ENCODE peak calls at places on chromosomes 12 and 14, in five cellular contexts. One of them, this sample, is unnamed.

GRCh38 chr12:86261606-86262005 is 5.4 kb upstream of the MGAT4C start:
- DNase-seq in left ventricle myocardium inferior: no peak
- DNase-seq in Panc1: no peak
- DNase-seq in uterus: no peak
- DNase-seq in fibroblast of pulmonary artery: no peak
- DNase-seq in this sample: no peak

GRCh38 chr12:66453111-66453510 is 150.8 kb downstream of the HELB start:
- DNase-seq in Panc1: no peak
- DNase-seq in fibroblast of pulmonary artery: no peak
- DNase-seq in uterus: no peak
- DNase-seq in left ventricle myocardium inferior: no peak
- DNase-seq in this sample: no peak

GRCh38 chr14:38420045-38420444 is 164.2 kb upstream of the CLEC14A start:
- DNase-seq in Panc1: no peak
- DNase-seq in fibroblast of pulmonary artery: peak
- DNase-seq in uterus: no peak
- DNase-seq in left ventricle myocardium inferior: no peak
- DNase-seq in this sample: peak

GRCh38 chr12:98645572-98646067 is 530 bp downstream of the APAF1 start:
- DNase-seq in fibroblast of pulmonary artery: peak
- DNase-seq in uterus: peak
- DNase-seq in Panc1: no peak
- DNase-seq in left ventricle myocardium inferior: no peak
- DNase-seq in this sample: peak

GRCh38 chr14:98580131-98580678 is 691.8 kb downstream of the BCL11B start:
- DNase-seq in Panc1: no peak
- DNase-seq in uterus: no peak
- DNase-seq in fibroblast of pulmonary artery: no peak
- DNase-seq in left ventricle myocardium inferior: no peak
- DNase-seq in this sample: no peak

GRCh38 chr12:94731733-94732360 is 81.5 kb upstream of the TMCC3 start:
- DNase-seq in fibroblast of pulmonary artery: no peak
- DNase-seq in Panc1: no peak
- DNase-seq in left ventricle myocardium inferior: no peak
- DNase-seq in uterus: no peak
- DNase-seq in this sample: no peak

GRCh38 chr14:70905316-70905715 is 1.9 kb upstream of the PCNX1 start:
- DNase-seq in left ventricle myocardium inferior: peak
- DNase-seq in fibroblast of pulmonary artery: peak
- DNase-seq in Panc1: no peak
- DNase-seq in uterus: peak
- DNase-seq in this sample: peak

GRCh38 chr12:121036810-121037326 is 2.2 kb downstream of the OASL start:
- DNase-seq in uterus: no peak
- DNase-seq in left ventricle myocardium inferior: no peak
- DNase-seq in Panc1: no peak
- DNase-seq in fibroblast of pulmonary artery: peak
- DNase-seq in this sample: peak

GRCh38 chr12:127270193-127270592 is 996.8 kb upstream of the TMEM132C start:
- DNase-seq in uterus: no peak
- DNase-seq in left ventricle myocardium inferior: no peak
- DNase-seq in Panc1: no peak
- DNase-seq in fibroblast of pulmonary artery: peak
- DNase-seq in this sample: peak

GRCh38 chr14:30195946-30196345 is 268.3 kb upstream of the PRKD1 start:
- DNase-seq in left ventricle myocardium inferior: no peak
- DNase-seq in Panc1: no peak
- DNase-seq in fibroblast of pulmonary artery: peak
- DNase-seq in uterus: no peak
- DNase-seq in this sample: no peak

GRCh38 chr14:68394113-68394718 is 398.7 kb downstream of the ZFP36L1 start:
- DNase-seq in fibroblast of pulmonary artery: no peak
- DNase-seq in left ventricle myocardium inferior: no peak
- DNase-seq in uterus: no peak
- DNase-seq in Panc1: no peak
- DNase-seq in this sample: peak

GRCh38 chr12:34625116-34625515 is 602.8 kb downstream of the ALG10 start:
- DNase-seq in uterus: no peak
- DNase-seq in left ventricle myocardium inferior: no peak
- DNase-seq in Panc1: peak
- DNase-seq in fibroblast of pulmonary artery: no peak
- DNase-seq in this sample: peak

GRCh38 chr14:103273145-103273846 is 60.7 kb upstream of the EIF5 start:
- DNase-seq in Panc1: no peak
- DNase-seq in left ventricle myocardium inferior: no peak
- DNase-seq in fibroblast of pulmonary artery: no peak
- DNase-seq in uterus: no peak
- DNase-seq in this sample: no peak
- H3K4me3 ChIP-seq in Panc1: peak
- H3K4me3 ChIP-seq in left ventricle myocardium inferior: peak
- H3K4me3 ChIP-seq in fibroblast of pulmonary artery: no peak
- H3K4me3 ChIP-seq in uterus: peak
- H3K4me3 ChIP-seq in this sample: no peak

GRCh38 chr12:117452071-117452470 is 90.6 kb upstream of the NOS1 start:
- DNase-seq in fibroblast of pulmonary artery: no peak
- DNase-seq in Panc1: no peak
- DNase-seq in left ventricle myocardium inferior: no peak
- DNase-seq in uterus: no peak
- DNase-seq in this sample: no peak
- H3K4me3 ChIP-seq in fibroblast of pulmonary artery: no peak
- H3K4me3 ChIP-seq in Panc1: no peak
- H3K4me3 ChIP-seq in left ventricle myocardium inferior: no peak
- H3K4me3 ChIP-seq in uterus: no peak
- H3K4me3 ChIP-seq in this sample: no peak

GRCh38 chr12:48156648-48157015 is 683 bp downstream of the ASB8 start:
- DNase-seq in left ventricle myocardium inferior: no peak
- DNase-seq in uterus: no peak
- DNase-seq in Panc1: no peak
- DNase-seq in fibroblast of pulmonary artery: no peak
- DNase-seq in this sample: no peak
- H3K4me3 ChIP-seq in left ventricle myocardium inferior: peak
- H3K4me3 ChIP-seq in uterus: peak
- H3K4me3 ChIP-seq in Panc1: peak
- H3K4me3 ChIP-seq in fibroblast of pulmonary artery: peak
- H3K4me3 ChIP-seq in this sample: peak

DNA sequence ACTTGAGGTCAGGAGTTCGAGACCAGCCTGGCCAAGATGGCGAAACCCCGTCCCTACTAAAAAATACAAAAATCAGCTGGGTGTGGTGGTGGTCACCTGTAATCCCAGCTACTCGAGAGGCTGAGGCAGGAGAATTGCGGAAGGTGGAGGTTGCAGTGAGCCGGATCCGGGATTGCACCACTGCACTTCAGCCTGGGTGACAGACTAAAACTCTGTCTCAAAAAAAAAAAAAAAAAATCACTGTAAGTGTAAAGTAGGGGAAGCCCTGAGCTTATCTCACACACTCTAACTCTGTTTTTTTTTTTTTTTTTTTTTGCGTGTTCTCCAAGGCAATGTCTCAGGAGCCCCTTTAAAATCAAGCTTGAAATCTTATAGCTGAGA is 421 bp upstream of the RBMS2 start:
- DNase-seq in left ventricle myocardium inferior: no peak
- DNase-seq in uterus: peak
- DNase-seq in fibroblast of pulmonary artery: no peak
- DNase-seq in Panc1: no peak
- DNase-seq in this sample: no peak
- H3K4me3 ChIP-seq in left ventricle myocardium inferior: peak
- H3K4me3 ChIP-seq in uterus: peak
- H3K4me3 ChIP-seq in fibroblast of pulmonary artery: peak
- H3K4me3 ChIP-seq in Panc1: peak
- H3K4me3 ChIP-seq in this sample: peak

This sample was measured in fibroblast of the aortic adventitia.